ENCODE peak calls at places on chromosome 7, in ten cellular contexts. U is Peyer's patch, V is RWPE2, I is thoracic aorta, F is heart left ventricle, Q is colonic mucosa, C is mammary epithelial cell, X is A549, P is upper lobe of right lung, B is ovary. Z is an unnamed sample.

GRCh38 chr7:63087575-63088190 is 911.0 kb upstream of the ZNF722 start:
- DNase-seq in U (no peak), V (no peak), I (no peak), F (no peak), Q (no peak), C (no peak), X (no peak), P (no peak), B (no peak), Z (no peak)

GRCh38 chr7:67854236-67854635 is 857.6 kb downstream of the TYW1 start:
- DNase-seq in U (no peak), V (no peak), I (no peak), F (no peak), Q (no peak), C (no peak), X (no peak), P (no peak), B (no peak), Z (no peak)

GRCh38 chr7:54995631-54996340 is 23.0 kb upstream of the EGFR start:
- DNase-seq in U (no peak), V (no peak), I (no peak), F (no peak), Q (peak; percentile 47), C (peak; percentile 92), X (peak; percentile 85), P (no peak), B (no peak), Z (no peak)

GRCh38 chr7:149459540-149460433 is 1.1 kb downstream of the ZNF777 start:
- DNase-seq in U (no peak), V (no peak), I (no peak), F (no peak), Q (no peak), C (peak; percentile 20), X (no peak), P (no peak), B (no peak), Z (no peak)

GRCh38 chr7:71733108-71733870 is 601.3 kb downstream of the GALNT17 start:
- DNase-seq in U (peak; percentile 20), V (no peak), I (no peak), F (peak; percentile 89), Q (peak; percentile 77), C (peak; percentile 40), X (peak; percentile 63), P (peak; percentile 91), B (peak; percentile 85), Z (peak; percentile 69)

GRCh38 chr7:142868188-142868811 is 13.4 kb downstream of the EPHB6 start:
- DNase-seq in U (no peak), V (no peak), I (no peak), F (no peak), Q (peak; percentile 14), C (no peak), X (no peak), P (no peak), B (no peak), Z (no peak)

GRCh38 chr7:77450054-77450453 is 33.9 kb upstream of the GSAP start:
- DNase-seq in U (no peak), V (no peak), I (no peak), F (no peak), Q (no peak), C (no peak), X (no peak), P (no peak), B (no peak), Z (no peak)

GRCh38 chr7:13198741-13199140 is 511.3 kb downstream of the ARL4A start:
- DNase-seq in U (no peak), V (no peak), I (no peak), F (no peak), Q (no peak), C (no peak), X (no peak), P (no peak), B (no peak), Z (no peak)

GRCh38 chr7:30321992-30322637 is 37.7 kb downstream of the ZNRF2 start:
- DNase-seq in U (no peak), V (no peak), I (no peak), F (no peak), Q (no peak), C (peak; percentile 58), X (no peak), P (no peak), B (no peak), Z (no peak)

GRCh38 chr7:30594055-30594539 is 581 bp upstream of the GARS1 start:
- DNase-seq in U (peak; percentile 57), V (no peak), I (no peak), F (no peak), Q (peak; percentile 62), C (no peak), X (peak; percentile 76), P (peak; percentile 69), B (no peak), Z (peak; percentile 41)

GRCh38 chr7:64574481-64575159 is 11.7 kb upstream of the ZNF680 start:
- DNase-seq in U (no peak), V (peak; percentile 64), I (peak; percentile 18), F (peak; percentile 67), Q (peak; percentile 22), C (no peak), X (no peak), P (no peak), B (peak; percentile 38), Z (peak; percentile 45)

GRCh38 chr7:120272261-120272895 is 597 bp upstream of the KCND2 start:
- DNase-seq in U (no peak), V (no peak), I (no peak), F (no peak), Q (no peak), C (peak; percentile 29), X (peak; percentile 57), P (no peak), B (peak; percentile 27), Z (no peak)

DNA sequence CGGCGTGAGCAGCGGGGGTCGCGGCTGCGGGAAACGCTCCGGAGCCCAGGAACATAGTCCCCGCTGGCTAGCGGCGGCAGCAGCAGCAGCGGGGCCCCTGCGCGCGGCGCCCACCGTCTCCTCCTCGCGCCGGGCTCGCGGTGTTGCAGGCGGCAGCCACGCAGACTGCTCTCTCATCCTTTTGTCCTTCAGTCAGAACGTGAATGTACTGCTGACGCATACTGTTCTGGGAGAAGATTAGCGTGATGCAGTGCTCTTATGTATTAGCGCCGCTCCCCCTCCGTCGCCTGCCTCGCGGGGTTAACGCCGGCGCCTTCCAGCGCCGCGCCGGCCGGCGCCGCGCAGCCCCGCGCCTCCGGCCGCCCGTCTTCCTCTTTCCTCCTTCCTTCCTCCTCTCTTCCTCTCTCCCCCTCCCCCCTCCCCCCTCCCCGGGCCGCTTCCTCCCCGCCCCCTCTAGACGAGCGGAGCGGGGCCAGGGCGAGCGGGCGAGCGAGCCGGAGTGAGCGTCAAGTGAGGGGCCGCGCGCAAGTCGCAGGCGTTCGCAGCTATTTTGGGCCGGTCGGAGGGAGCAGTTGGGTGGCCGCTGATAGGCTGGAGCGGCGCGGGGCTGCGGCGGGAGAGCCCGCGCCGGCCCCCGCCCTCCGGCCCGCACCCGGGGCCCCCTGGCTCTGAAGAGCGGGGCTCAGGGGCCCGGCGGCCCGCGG is 816 bp upstream of the LRRC4 start:
- DNase-seq in U (peak; percentile 22), V (no peak), I (no peak), F (peak; percentile 77), Q (no peak), C (peak; percentile 83), X (no peak), P (peak; percentile 66), B (peak; percentile 37), Z (peak; percentile 87)
- TF ChIP-seq CTCF in U (peak; percentile 18), V (no peak), I (peak; percentile 10), F (no peak), Q (no peak), C (peak; percentile 20), X (no peak), P (peak; percentile 27), B (peak; percentile 27), Z (peak; percentile 13)

DNA sequence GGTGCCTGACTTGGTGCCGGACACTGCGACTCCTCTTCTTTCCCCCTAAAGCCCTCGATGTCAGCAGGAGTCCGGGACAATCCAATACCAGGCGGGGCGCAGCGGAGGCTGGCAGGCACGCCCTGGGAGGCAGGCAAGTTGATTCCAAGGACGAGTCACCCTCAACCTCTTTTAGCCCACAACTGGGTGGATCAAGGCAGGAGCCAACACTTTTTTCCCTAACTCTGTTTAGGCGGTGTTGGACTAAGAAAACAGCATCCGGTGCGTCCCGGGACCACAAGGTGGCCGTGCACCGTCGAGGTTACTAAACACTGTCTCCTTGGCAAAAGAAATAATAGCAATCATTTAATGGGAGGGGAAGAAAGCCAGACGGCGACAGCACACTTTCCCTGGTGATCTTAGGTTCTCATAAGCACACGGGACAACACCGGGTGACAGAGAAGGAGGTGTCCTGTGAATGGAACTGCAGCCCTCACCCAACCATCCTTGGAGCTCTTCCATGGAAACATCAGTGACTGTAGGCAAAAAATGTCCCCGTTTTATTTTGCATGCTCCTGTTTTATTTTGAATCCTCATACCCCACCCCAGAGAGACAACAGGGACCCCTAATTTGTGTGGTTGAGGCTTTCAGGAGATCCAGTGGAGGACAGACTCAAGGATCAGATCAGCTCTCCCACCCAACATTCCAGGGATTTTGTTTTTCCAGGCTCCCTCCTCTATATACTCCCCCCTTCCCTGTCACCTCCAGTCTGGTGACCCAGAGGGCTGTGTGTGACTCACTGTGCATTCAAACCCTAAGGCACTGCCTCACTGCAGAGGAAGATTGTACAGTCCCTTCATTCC is 1.3 kb upstream of the CALCR start:
- DNase-seq in U (no peak), V (no peak), I (no peak), F (no peak), Q (no peak), C (no peak), X (peak; percentile 19), P (peak; percentile 51), B (no peak), Z (no peak)
- H3K4me3 ChIP-seq in U (no peak overlapping the region), V (no peak overlapping the region), I (no peak overlapping the region), F (no peak overlapping the region), Q (no peak overlapping the region), C (no peak overlapping the region), X (peak overlapping the region; percentile 47), P (no peak overlapping the region), B (no peak overlapping the region), Z (no peak overlapping the region)

GRCh38 chr7:57646219-57646900 is 196.4 kb downstream of the ZNF716 start:
- DNase-seq in U (no peak), V (no peak), I (no peak), F (no peak), Q (no peak), C (no peak), X (no peak), P (no peak), B (no peak), Z (peak; percentile 48)

GRCh38 chr7:57653262-57653830 is 203.4 kb downstream of the ZNF716 start:
- DNase-seq in U (no peak), V (no peak), I (no peak), F (no peak), Q (no peak), C (no peak), X (no peak), P (no peak), B (no peak), Z (peak; percentile 68)

GRCh38 chr7:57646901-57647246 is 196.9 kb downstream of the ZNF716 start:
- DNase-seq in U (no peak), V (no peak), I (no peak), F (no peak), Q (no peak), C (no peak), X (no peak), P (peak; percentile 50), B (no peak), Z (no peak)

GRCh38 chr7:57651006-57651405 is 201.0 kb downstream of the ZNF716 start:
- DNase-seq in U (no peak), V (no peak), I (no peak), F (no peak), Q (no peak), C (no peak), X (no peak), P (no peak), B (no peak), Z (peak; percentile 68)
- H3K9me3 ChIP-seq in U (no peaks in the 10 kb centered on the region), V (no peaks in the 10 kb centered on the region), I (no peaks in the 10 kb centered on the region), F (peaks cover 4% of the 10 kb centered on the region), Q (no peaks in the 10 kb centered on the region), C (peaks cover 54% of the 10 kb centered on the region), X (no peaks in the 10 kb centered on the region), P (no peaks in the 10 kb centered on the region), B (no peaks in the 10 kb centered on the region), Z (peaks cover 81% of the 10 kb centered on the region)

GRCh38 chr7:10082896-10083295 is 890.8 kb upstream of the PHF14 start:
- DNase-seq in U (no peak), V (no peak), I (no peak), F (no peak), Q (no peak), C (no peak), X (no peak), P (no peak), B (no peak), Z (no peak)
- TF ChIP-seq CTCF in U (no peak), V (no peak), I (no peak), F (no peak), Q (no peak), C (no peak), X (no peak), P (no peak), B (no peak), Z (no peak)

Z was measured in left lung.